ENCODE peak calls at places on chromosomes 12 and 14, in six cellular contexts. D is AG10803, L is tibial artery, S is fibroblast of pulmonary artery, A is AG09309, P is fibroblast of mammary gland. H is an unnamed sample.

GRCh38 chr12:90331821-90332220 is 623.2 kb downstream of the CCER1 start:
- DNase-seq in D (no peak), L (no peak), S (no peak), P (no peak), A (no peak), H (no peak)

GRCh38 chr14:82776958-82777357 is 1243.3 kb upstream of the SEL1L start:
- DNase-seq in L (no peak), P (no peak), S (no peak), D (no peak), A (no peak), H (no peak)

GRCh38 chr12:5511644-5512584 is 80.0 kb downstream of the NTF3 start:
- DNase-seq in L (no peak), D (peak), A (no peak), P (no peak), S (peak), H (no peak)

GRCh38 chr12:16553457-16553856 is 52.5 kb downstream of the LMO3 start:
- DNase-seq in A (no peak), D (peak), L (no peak), P (peak), S (peak), H (no peak)

GRCh38 chr14:23605931-23606585 is 27.5 kb upstream of the JPH4 start:
- DNase-seq in L (no peak), S (no peak), A (no peak), D (no peak), P (no peak), H (no peak)

GRCh38 chr12:122297494-122297893 is 31.2 kb upstream of the VPS33A start:
- DNase-seq in A (no peak), L (no peak), D (no peak), S (no peak), P (no peak), H (no peak)

GRCh38 chr12:50597200-50598195 is 92.7 kb downstream of the DIP2B start:
- DNase-seq in A (no peak), P (peak), L (no peak), S (peak), D (peak), H (no peak)

GRCh38 chr12:57816855-57817151 is 1.7 kb downstream of the AVIL start:
- DNase-seq in P (peak), D (peak), S (peak), L (peak), A (no peak), H (no peak)

GRCh38 chr12:22539055-22539454 is 5.3 kb downstream of the C2CD5 start:
- DNase-seq in D (no peak), A (no peak), P (no peak), L (no peak), S (no peak), H (no peak)

GRCh38 chr14:92512807-92513203 is 776 bp upstream of the RIN3 start:
- DNase-seq in D (no peak), L (no peak), P (no peak), A (no peak), S (no peak), H (no peak)

GRCh38 chr12:60123443-60124000 is 527.7 kb downstream of the SLC16A7 start:
- DNase-seq in L (no peak), P (peak), D (peak), A (peak), S (no peak), H (no peak)

GRCh38 chr14:68501621-68502052 is 291.2 kb downstream of the ZFP36L1 start:
- DNase-seq in L (peak), D (no peak), P (no peak), A (no peak), S (no peak), H (no peak)

GRCh38 chr14:103510311-103511021 is 12.2 kb downstream of the CKB start:
- DNase-seq in S (no peak), P (no peak), A (no peak), D (no peak), L (no peak), H (no peak)

GRCh38 chr12:50050410-50051280 is 6.8 kb upstream of the ASIC1 start:
- DNase-seq in D (peak), L (peak), S (peak), A (no peak), P (peak), H (no peak)

GRCh38 chr14:35336171-35337073 is 44.2 kb downstream of the PSMA6 start:
- DNase-seq in D (peak), S (peak), A (no peak), P (peak), L (peak), H (no peak)

GRCh38 chr14:101173698-101174521 is 270.4 kb upstream of the RTL1 start:
- DNase-seq in S (no peak), A (no peak), P (no peak), L (no peak), D (no peak), H (no peak)

GRCh38 chr12:25960176-25960575 is 1.7 kb downstream of the RASSF8 start:
- DNase-seq in D (peak), S (peak), L (peak), P (peak), A (no peak), H (no peak)

GRCh38 chr12:2360630-2361170 is 307.9 kb downstream of the CACNA1C start:
- DNase-seq in D (no peak), S (no peak), P (no peak), A (no peak), L (no peak), H (no peak)

GRCh38 chr14:30108975-30109700 is 181.5 kb upstream of the PRKD1 start:
- DNase-seq in P (peak), L (no peak), A (no peak), S (no peak), D (peak), H (no peak)

GRCh38 chr12:89236237-89236636 is 116.1 kb downstream of the DUSP6 start:
- DNase-seq in P (peak), S (peak), D (peak), A (no peak), L (no peak), H (no peak)

GRCh38 chr14:35369701-35370191 is 34.8 kb downstream of the NFKBIA start:
- DNase-seq in D (no peak), S (no peak), L (no peak), P (peak), A (no peak), H (no peak)

GRCh38 chr14:96576359-96576758 is 74.2 kb downstream of the PAPOLA start:
- DNase-seq in A (no peak), S (no peak), L (no peak), P (no peak), D (no peak), H (no peak)

GRCh38 chr12:70660620-70661219 is 23.5 kb upstream of the PTPRB start:
- DNase-seq in D (peak), P (peak), A (peak), L (peak), S (peak), H (peak)

GRCh38 chr14:57136669-57137068 is 132.0 kb downstream of the EXOC5 start:
- DNase-seq in D (no peak), L (no peak), P (no peak), A (no peak), S (no peak), H (no peak)

GRCh38 chr14:79856357-79856756 is 354.9 kb downstream of the DIO2 start:
- DNase-seq in L (no peak), A (peak), D (peak), P (peak), S (peak), H (peak)

GRCh38 chr12:113815031-113815430 is 151.1 kb downstream of the RBM19 start:
- DNase-seq in A (no peak), P (no peak), D (no peak), S (no peak), L (no peak), H (no peak)

GRCh38 chr14:37472906-37473305 is 122.1 kb downstream of the FOXA1 start:
- DNase-seq in D (no peak), P (no peak), S (no peak), L (no peak), A (no peak), H (no peak)

GRCh38 chr12:54220092-54220557 is 31.3 kb upstream of the SMUG1 start:
- DNase-seq in L (peak), D (peak), S (peak), A (peak), P (peak), H (no peak)

GRCh38 chr12:63420206-63420644 is 248.1 kb downstream of the DPY19L2 start:
- DNase-seq in P (peak), D (peak), A (peak), S (peak), L (no peak), H (peak)

GRCh38 chr14:61695695-61696527 is 598 bp downstream of the HIF1A start:
- DNase-seq in L (peak), P (no peak), S (peak), A (no peak), D (peak), H (no peak)

GRCh38 chr14:70595443-70596185 is 4.8 kb downstream of the MED6 start:
- DNase-seq in L (no peak), D (no peak), A (no peak), P (peak), S (no peak), H (no peak)

GRCh38 chr12:12016284-12017100 is 54.2 kb upstream of the BCL2L14 start:
- DNase-seq in L (no peak), D (no peak), A (no peak), S (peak), P (no peak), H (no peak)

GRCh38 chr12:40375076-40375475 is 150.3 kb downstream of the LRRK2 start:
- DNase-seq in S (peak), D (peak), P (peak), L (no peak), A (no peak), H (no peak)

DNA sequence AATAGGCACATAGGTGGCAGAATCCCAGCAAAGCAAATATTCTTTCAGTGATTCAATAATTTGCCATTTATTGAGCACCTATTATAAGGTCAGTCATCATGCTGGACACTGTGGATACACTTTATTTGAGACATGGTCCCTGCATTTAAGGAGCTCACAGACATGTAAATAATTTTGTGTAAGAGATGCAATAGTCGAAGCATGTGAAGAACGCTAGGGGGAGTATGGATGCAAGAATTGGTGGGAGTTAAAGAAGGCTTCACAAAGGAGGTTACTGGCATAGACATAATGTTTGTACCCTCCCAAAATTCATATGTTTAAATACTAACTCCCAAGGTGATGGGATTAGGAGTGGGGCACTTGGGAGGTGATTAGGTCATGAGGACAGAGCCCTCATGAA is 260.6 kb upstream of the GARIN6 start:
- DNase-seq in S (peak), L (no peak), P (peak), A (peak), D (peak), H (no peak)
- TF ChIP-seq CTCF in S (peak), L (no peak), P (peak), A (peak), D (peak), H (peak)

DNA sequence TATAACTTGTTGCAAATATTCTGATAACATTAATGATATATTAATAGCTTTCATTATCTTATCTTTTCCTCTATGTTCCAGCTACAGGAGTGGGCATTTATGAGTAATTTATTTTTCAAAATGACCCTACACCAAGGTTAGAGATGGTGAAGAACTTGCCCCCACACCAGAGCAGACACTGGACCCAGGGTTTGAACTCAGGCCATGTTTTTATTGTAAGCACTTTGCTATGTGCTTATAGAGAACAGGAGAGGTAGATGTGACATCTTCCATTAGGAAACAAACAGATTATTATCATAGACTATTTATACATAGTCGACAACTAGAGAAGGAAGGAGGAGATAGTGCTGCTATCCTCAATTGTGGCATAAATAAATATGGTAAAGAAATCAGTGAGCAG is 265.2 kb downstream of the EGLN3 start:
- DNase-seq in A (no peak), P (no peak), L (no peak), S (no peak), D (no peak), H (no peak)
- H3K4me3 ChIP-seq in A (no peak), P (no peak), L (no peak), S (no peak), D (no peak), H (no peak)

GRCh38 chr12:7716391-7716790 is 5.2 kb downstream of the DPPA3 start:
- DNase-seq in S (no peak), A (no peak), L (no peak), D (peak), P (peak), H (no peak)
- TF ChIP-seq CTCF in S (no peak), A (no peak), L (no peak), D (peak), P (no peak), H (no peak)

GRCh38 chr14:49972199-49972671 is 79.4 kb downstream of the ARF6 start:
- DNase-seq in P (peak), D (peak), S (peak), L (peak), A (no peak), H (no peak)

GRCh38 chr14:49972840-49973239 is 80.0 kb downstream of the ARF6 start:
- DNase-seq in L (peak), A (peak), P (peak), S (peak), D (peak), H (no peak)

GRCh38 chr14:49971156-49972141 is 78.6 kb downstream of the ARF6 start:
- DNase-seq in D (peak), S (peak), P (peak), A (no peak), L (no peak), H (no peak)

GRCh38 chr14:49969961-49970360 is 77.1 kb downstream of the ARF6 start:
- DNase-seq in L (no peak), D (no peak), P (no peak), S (no peak), A (no peak), H (no peak)

DNA sequence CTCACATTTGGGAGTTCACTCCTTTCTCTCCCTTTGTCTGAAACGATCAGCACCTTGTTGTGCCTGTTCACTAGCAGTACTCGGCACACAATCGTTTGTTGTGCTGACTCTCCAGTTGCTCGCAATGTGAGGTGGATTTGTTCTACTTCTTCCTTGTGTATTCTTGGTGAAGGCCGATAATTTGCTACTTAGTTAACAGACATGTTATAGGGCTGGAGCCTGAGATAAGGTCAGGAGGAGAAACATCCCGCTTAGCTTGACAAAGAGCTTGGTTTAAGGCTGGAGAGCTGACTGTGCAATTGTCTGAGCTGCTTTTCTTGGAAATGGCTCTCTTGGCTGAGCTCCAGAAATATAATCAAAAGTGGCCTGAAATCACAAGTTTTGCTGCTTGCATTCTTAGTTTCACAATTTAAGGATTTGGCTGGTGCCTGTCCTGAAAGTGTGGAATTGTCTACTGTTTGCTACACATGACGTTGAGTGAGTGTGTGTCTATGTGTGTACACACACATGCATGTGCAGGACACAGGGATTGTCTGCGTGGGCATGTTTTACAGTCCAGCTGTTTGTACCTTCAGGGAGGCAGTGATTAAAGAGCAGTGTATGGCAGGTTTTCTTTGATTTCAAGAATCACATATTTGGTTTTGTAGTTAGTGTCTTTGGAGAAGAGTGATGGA is 77.7 kb downstream of the ARF6 start:
- DNase-seq in L (no peak), A (no peak), S (peak), D (peak), P (peak), H (no peak)
- H3K4me3 ChIP-seq in L (no peak), A (no peak), S (no peak), D (no peak), P (no peak), H (no peak)

GRCh38 chr12:45183263-45183662 is 32.6 kb upstream of the ANO6 start:
- DNase-seq in D (peak), A (no peak), P (peak), L (no peak), S (peak), H (no peak)
- TF ChIP-seq CTCF in D (peak), A (peak), P (peak), L (peak), S (peak), H (peak)

H was measured in AG04449.